ENCODE peak calls at places on chromosome 3, in four cellular contexts. G is body of pancreas; V is stimulated activated CD4-positive, alpha-beta T cell treated with anti-CD3 and anti-CD28 coated beads, Interleukin-4, amount 100 ng/mL, for 4 hours; Q is lower leg skin. X is an unnamed sample.

GRCh38 chr3:135706758-135707375 is 258.7 kb upstream of the PPP2R3A start:
- DNase-seq in G (no peak), Q (no peak), V (no peak), X (no peak)

GRCh38 chr3:107268461-107268860 is 108.8 kb upstream of the CCDC54 start:
- DNase-seq in V (no peak), Q (no peak), G (no peak), X (no peak)

GRCh38 chr3:114645392-114645791 is 351.6 kb downstream of the TIGIT start:
- DNase-seq in V (no peak), G (no peak), Q (no peak), X (no peak)

GRCh38 chr3:40915346-40915865 is 283.9 kb upstream of the CTNNB1 start:
- DNase-seq in G (no peak), V (no peak), Q (no peak), X (no peak)

GRCh38 chr3:50806806-50807205 is 132.1 kb downstream of the DOCK3 start:
- DNase-seq in V (no peak), G (no peak), Q (no peak), X (peak; percentile 14)

GRCh38 chr3:127800508-127800907 is 21.8 kb downstream of the MGLL start:
- DNase-seq in Q (no peak), V (no peak), G (no peak), X (no peak)

GRCh38 chr3:101036213-101036618 is 43.0 kb upstream of the ABI3BP start:
- DNase-seq in Q (peak; percentile 25), V (no peak), G (peak; percentile 42), X (peak; percentile 94)

GRCh38 chr3:11154953-11155325 is 646 bp downstream of the HRH1 start:
- DNase-seq in G (no peak), V (no peak), Q (no peak), X (no peak)

GRCh38 chr3:178382388-178383061 is 153.7 kb upstream of the KCNMB2 start:
- DNase-seq in G (no peak), V (no peak), Q (no peak), X (peak; percentile 97)